ENCODE peak calls at places on chromosomes 5 and 9, in five cellular contexts. T, Z, Y, Q and F are unnamed samples.
A peak's percentile ranks its signal among the peaks of the same experiment; 100 is the strongest.

GRCh38 chr5:5344606-5345005 is 77.9 kb upstream of the ICE1 start:
- DNase-seq in Z (no peak), Q (no peak), Y (no peak), T (no peak), F (no peak)

GRCh38 chr5:125372694-125373621 is 626.5 kb upstream of the ZNF608 start:
- DNase-seq in Z (peak; percentile 69), Q (no peak), Y (peak; percentile 82), T (no peak), F (peak; percentile 56)

GRCh38 chr5:146794326-146795029 is 84.1 kb downstream of the PPP2R2B start:
- DNase-seq in Y (no peak), Z (peak; percentile 11), T (no peak), Q (no peak), F (no peak)

GRCh38 chr9:89776795-89777194 is 172.0 kb downstream of the GADD45G start:
- DNase-seq in Y (no peak), Z (no peak), Q (no peak), T (no peak), F (no peak)

GRCh38 chr9:2726620-2727335 is 9.5 kb downstream of the KCNV2 start:
- DNase-seq in T (no peak), Y (peak; percentile 66), Q (peak; percentile 19), Z (peak; percentile 29), F (peak; percentile 79)

GRCh38 chr5:139132515-139132914 is 65.7 kb downstream of the SIL1 start:
- DNase-seq in Y (no peak), Q (no peak), T (no peak), Z (no peak), F (no peak)

GRCh38 chr5:116543501-116543900 is 31.1 kb downstream of the SEMA6A start:
- DNase-seq in Z (peak; percentile 10), T (no peak), Y (no peak), Q (no peak), F (no peak)

GRCh38 chr5:122674412-122674811 is 100.5 kb upstream of the SNX2 start:
- DNase-seq in Z (no peak), T (no peak), Q (no peak), Y (peak; percentile 32), F (peak; percentile 21)

GRCh38 chr5:56055287-56055686 is 60.5 kb upstream of the IL6ST start:
- DNase-seq in Q (no peak), T (no peak), Y (no peak), Z (no peak), F (no peak)

GRCh38 chr5:35920890-35921289 is 17.5 kb downstream of the CAPSL start:
- DNase-seq in T (no peak), Y (peak; percentile 18), Q (no peak), Z (no peak), F (no peak)

GRCh38 chr5:100731768-100732167 is 171.3 kb downstream of the ST8SIA4 start:
- DNase-seq in Q (no peak), Y (no peak), T (no peak), Z (no peak), F (peak; percentile 9)

GRCh38 chr5:122458278-122458872 is 146.3 kb downstream of the SNCAIP start:
- DNase-seq in Z (peak; percentile 22), Q (peak; percentile 21), T (no peak), Y (peak; percentile 33), F (peak; percentile 24)

GRCh38 chr5:56088967-56089829 is 94.4 kb upstream of the IL6ST start:
- DNase-seq in Q (no peak), T (no peak), Z (peak; percentile 80), Y (peak; percentile 61), F (peak; percentile 89)

GRCh38 chr5:163458778-163459405 is 1.0 kb downstream of the NUDCD2 start:
- DNase-seq in Y (no peak), T (no peak), Q (no peak), Z (no peak), F (peak; percentile 10)

GRCh38 chr9:93304574-93305496 is 120.9 kb downstream of the WNK2 start:
- DNase-seq in Y (peak; percentile 57), T (peak; percentile 47), Z (peak; percentile 46), Q (no peak), F (peak; percentile 45)

GRCh38 chr5:172245046-172245445 is 38.5 kb downstream of the UBTD2 start:
- DNase-seq in Q (no peak), Y (no peak), Z (no peak), T (no peak), F (no peak)

GRCh38 chr9:114223564-114224246 is 68.4 kb downstream of the COL27A1 start:
- DNase-seq in T (no peak), Q (peak; percentile 51), Y (peak; percentile 87), Z (peak; percentile 80), F (peak; percentile 94)

GRCh38 chr5:62258654-62259053 is 47.4 kb upstream of the KIF2A start:
- DNase-seq in T (no peak), Z (no peak), Q (no peak), Y (no peak), F (no peak)

GRCh38 chr5:149727336-149728035 is 2.6 kb upstream of the PPARGC1B start:
- DNase-seq in Q (no peak), Y (no peak), Z (no peak), T (no peak), F (no peak)

GRCh38 chr5:54136666-54137440 is 173.5 kb downstream of the ARL15 start:
- DNase-seq in Q (no peak), Z (no peak), T (no peak), Y (no peak), F (no peak)

GRCh38 chr5:147234098-147234824 is 565 bp upstream of the STK32A start:
- DNase-seq in Q (no peak), Y (no peak), T (no peak), Z (no peak), F (no peak)

GRCh38 chr5:15008476-15008875 is 136.9 kb upstream of the ANKH start:
- DNase-seq in T (peak; percentile 87), Y (peak; percentile 97), Q (peak; percentile 85), Z (peak; percentile 97), F (peak; percentile 97)

GRCh38 chr5:150295172-150295611 is 5.6 kb upstream of the CAMK2A start:
- DNase-seq in Z (peak; percentile 79), Q (no peak), T (peak; percentile 48), Y (peak; percentile 46), F (peak; percentile 57)

GRCh38 chr9:18393340-18394130 is 80.4 kb upstream of the ADAMTSL1 start:
- DNase-seq in T (peak; percentile 56), Q (peak; percentile 69), Z (peak; percentile 95), Y (peak; percentile 98), F (peak; percentile 98)

GRCh38 chr9:41229408-41230401 is 40.6 kb upstream of the ZNG1F start:
- DNase-seq in T (no peak), Q (no peak), Y (peak; percentile 16), Z (peak; percentile 18), F (peak; percentile 39)

GRCh38 chr9:109417585-109418544 is 80.2 kb downstream of the PTPN3 start:
- DNase-seq in Z (no peak), Q (no peak), Y (no peak), T (no peak), F (no peak)

GRCh38 chr5:2598503-2598902 is 153.0 kb downstream of the IRX2 start:
- DNase-seq in Y (no peak), Z (no peak), Q (no peak), T (no peak), F (no peak)